ENCODE peak calls at places on chromosomes 16 and 17, in four cellular contexts. Z, L, E and H are unnamed samples.
A peak's percentile ranks its signal among the peaks of the same experiment; 100 is the strongest.

GRCh38 chr16:31071861-31072260 is 2.2 kb downstream of the ZNF668 start:
- DNase-seq in Z (no peak), L (no peak), E (no peak), H (no peak)

GRCh38 chr16:2343211-2343610 is 2.7 kb upstream of the ABCA3 start:
- DNase-seq in Z (no peak), L (no peak), E (no peak), H (no peak)

GRCh38 chr16:53695070-53695469 is 8.6 kb downstream of the RPGRIP1L start:
- DNase-seq in Z (no peak), L (no peak), E (no peak), H (no peak)

GRCh38 chr16:23407436-23408125 is 45.4 kb downstream of the COG7 start:
- DNase-seq in Z (no peak), L (no peak), E (no peak), H (no peak)

GRCh38 chr17:75753514-75754377 is 11.2 kb downstream of the GALK1 start:
- DNase-seq in Z (peak; percentile 61), L (peak; percentile 63), E (peak; percentile 62), H (peak; percentile 60)

GRCh38 chr16:28543072-28543471 is 4.3 kb upstream of the NUPR1 start:
- DNase-seq in Z (no peak), L (peak; percentile 2), E (no peak), H (no peak)

GRCh38 chr17:75828051-75828400 is 16.2 kb downstream of the UNC13D start:
- DNase-seq in Z (no peak), L (no peak), E (no peak), H (no peak)

GRCh38 chr17:75570772-75571171 is 16.8 kb upstream of the MYO15B start:
- DNase-seq in Z (no peak), L (no peak), E (no peak), H (no peak)

GRCh38 chr17:50781167-50781566 is 13.8 kb upstream of the ANKRD40CL start:
- DNase-seq in Z (no peak), L (no peak), E (no peak), H (no peak)

GRCh38 chr17:30600062-30600829 is 123.0 kb downstream of the GOSR1 start:
- DNase-seq in Z (peak; percentile 44), L (peak; percentile 69), E (peak; percentile 20), H (peak; percentile 31)

GRCh38 chr16:46482895-46483294 is 138.3 kb downstream of the SHCBP1 start:
- DNase-seq in Z (no peak), L (no peak), E (no peak), H (no peak)

GRCh38 chr16:28537076-28537475 is 1.7 kb downstream of the NUPR1 start:
- DNase-seq in Z (no peak), L (no peak), E (no peak), H (no peak)

GRCh38 chr16:15985144-15985543 is 35.7 kb downstream of the ABCC1 start:
- DNase-seq in Z (no peak), L (no peak), E (no peak), H (no peak)

GRCh38 chr17:81865733-81866439 is 5.3 kb downstream of the ARHGDIA start:
- DNase-seq in Z (no peak), L (no peak), E (no peak), H (no peak)

GRCh38 chr17:53765609-53766008 is 57.1 kb upstream of the KIF2B start:
- DNase-seq in Z (no peak), L (no peak), E (no peak), H (no peak)

GRCh38 chr16:381788-382717 is at the start of gene PGAP6:
- DNase-seq in Z (peak; percentile 70), L (peak; percentile 57), E (peak; percentile 46), H (peak; percentile 57)

GRCh38 chr16:66717112-66717675 is 20.7 kb upstream of the CMTM4 start:
- DNase-seq in Z (no peak), L (peak; percentile 29), E (no peak), H (no peak)

GRCh38 chr17:64385187-64386083 is 5.2 kb downstream of the PECAM1 start:
- DNase-seq in Z (no peak), L (no peak), E (no peak), H (no peak)

GRCh38 chr16:20166531-20167235 is 93.0 kb upstream of the GPR139 start:
- DNase-seq in Z (no peak), L (no peak), E (no peak), H (no peak)

GRCh38 chr16:29192329-29193247 is 207.7 kb downstream of the LAT start:
- DNase-seq in Z (no peak), L (no peak), E (no peak), H (no peak)

GRCh38 chr17:3915642-3916012 is 638 bp downstream of the P2RX1 start:
- DNase-seq in Z (no peak), L (no peak), E (no peak), H (no peak)

GRCh38 chr17:78236362-78237127 is 5.1 kb downstream of the TMEM235 start:
- DNase-seq in Z (no peak), L (no peak), E (no peak), H (no peak)

GRCh38 chr16:48576927-48577326 is 33.1 kb downstream of the N4BP1 start:
- DNase-seq in Z (no peak), L (no peak), E (no peak), H (no peak)

GRCh38 chr17:55609737-55610201 is 98.5 kb upstream of the SMIM36 start:
- DNase-seq in Z (no peak), L (no peak), E (no peak), H (no peak)

GRCh38 chr17:37430051-37430591 is 23.4 kb downstream of the TADA2A start:
- DNase-seq in Z (no peak), L (no peak), E (no peak), H (no peak)

GRCh38 chr17:34584805-34585416 is 5.5 kb downstream of the TMEM132E start:
- DNase-seq in Z (no peak), L (no peak), E (no peak), H (no peak)

GRCh38 chr16:53745753-53746258 is 41.9 kb downstream of the FTO start:
- DNase-seq in Z (no peak), L (no peak), E (no peak), H (no peak)

GRCh38 chr16:61820398-61820797 is 215.8 kb downstream of the CDH8 start:
- DNase-seq in Z (no peak), L (no peak), E (no peak), H (no peak)

GRCh38 chr17:48351916-48352332 is 78.1 kb downstream of the SKAP1 start:
- DNase-seq in Z (no peak), L (no peak), E (no peak), H (no peak)

GRCh38 chr17:27218719-27219488 is 75.0 kb upstream of the WSB1 start:
- DNase-seq in Z (no peak), L (no peak), E (no peak), H (no peak)

GRCh38 chr17:2171725-2172446 is 117.0 kb downstream of the HIC1 start:
- DNase-seq in Z (no peak), L (peak; percentile 23), E (no peak), H (no peak)

GRCh38 chr16:70433456-70434103 is 5.3 kb downstream of the ST3GAL2 start:
- DNase-seq in Z (no peak), L (no peak), E (no peak), H (no peak)